ENCODE peak calls at places on chromosome X, in nine cellular contexts. One of them, this sample, is unnamed.
A peak's percentile ranks its signal among the peaks of the same experiment; 100 is the strongest.

GRCh38 chrX:31353095-31353494 is 281.3 kb upstream of the FTHL17 start:
- DNase-seq in HCT116: no peak
- DNase-seq in RWPE2: peak; percentile 28
- DNase-seq in uterus: no peak
- DNase-seq in transverse colon: no peak
- DNase-seq in CD8-positive, alpha-beta T cell: no peak
- DNase-seq in heart right ventricle: no peak
- DNase-seq in thyroid gland: no peak
- DNase-seq in right atrium auricular region: no peak
- DNase-seq in this sample: no peak

GRCh38 chrX:149199734-149200133 is 305.4 kb downstream of the IDS start:
- DNase-seq in HCT116: no peak
- DNase-seq in RWPE2: no peak
- DNase-seq in uterus: no peak
- DNase-seq in transverse colon: no peak
- DNase-seq in CD8-positive, alpha-beta T cell: no peak
- DNase-seq in heart right ventricle: no peak
- DNase-seq in thyroid gland: no peak
- DNase-seq in right atrium auricular region: no peak
- DNase-seq in this sample: no peak

GRCh38 chrX:110159235-110159634 is 156.3 kb downstream of the TMEM164 start:
- DNase-seq in HCT116: no peak
- DNase-seq in RWPE2: no peak
- DNase-seq in uterus: no peak
- DNase-seq in transverse colon: no peak
- DNase-seq in CD8-positive, alpha-beta T cell: no peak
- DNase-seq in heart right ventricle: no peak
- DNase-seq in thyroid gland: no peak
- DNase-seq in right atrium auricular region: no peak
- DNase-seq in this sample: no peak

GRCh38 chrX:125765347-125765746 is 400.7 kb downstream of the DCAF12L2 start:
- DNase-seq in HCT116: no peak
- DNase-seq in RWPE2: no peak
- DNase-seq in uterus: no peak
- DNase-seq in transverse colon: no peak
- DNase-seq in CD8-positive, alpha-beta T cell: no peak
- DNase-seq in heart right ventricle: no peak
- DNase-seq in thyroid gland: no peak
- DNase-seq in right atrium auricular region: no peak
- DNase-seq in this sample: no peak

GRCh38 chrX:123340691-123341090 is 156.6 kb downstream of the GRIA3 start:
- DNase-seq in HCT116: no peak
- DNase-seq in RWPE2: no peak
- DNase-seq in uterus: no peak
- DNase-seq in transverse colon: no peak
- DNase-seq in CD8-positive, alpha-beta T cell: no peak
- DNase-seq in heart right ventricle: no peak
- DNase-seq in thyroid gland: no peak
- DNase-seq in right atrium auricular region: no peak
- DNase-seq in this sample: no peak

GRCh38 chrX:37455381-37455780 is 106.2 kb downstream of the PRRG1 start:
- DNase-seq in HCT116: no peak
- DNase-seq in RWPE2: no peak
- DNase-seq in uterus: no peak
- DNase-seq in transverse colon: no peak
- DNase-seq in CD8-positive, alpha-beta T cell: no peak
- DNase-seq in heart right ventricle: no peak
- DNase-seq in thyroid gland: no peak
- DNase-seq in right atrium auricular region: no peak
- DNase-seq in this sample: no peak

GRCh38 chrX:78514852-78515251 is 144.3 kb downstream of the RTL3 start:
- DNase-seq in HCT116: no peak
- DNase-seq in RWPE2: no peak
- DNase-seq in uterus: no peak
- DNase-seq in transverse colon: no peak
- DNase-seq in CD8-positive, alpha-beta T cell: no peak
- DNase-seq in heart right ventricle: no peak
- DNase-seq in thyroid gland: no peak
- DNase-seq in right atrium auricular region: no peak
- DNase-seq in this sample: no peak

GRCh38 chrX:49276671-49277519 is 7.3 kb downstream of the PPP1R3F start:
- DNase-seq in HCT116: no peak
- DNase-seq in RWPE2: no peak
- DNase-seq in uterus: peak; percentile 8
- DNase-seq in transverse colon: no peak
- DNase-seq in CD8-positive, alpha-beta T cell: no peak
- DNase-seq in heart right ventricle: no peak
- DNase-seq in thyroid gland: peak; percentile 85
- DNase-seq in right atrium auricular region: no peak
- DNase-seq in this sample: peak; percentile 32

GRCh38 chrX:45851434-45851991 is 650.8 kb upstream of the DIPK2B start:
- DNase-seq in HCT116: peak; percentile 49
- DNase-seq in RWPE2: peak; percentile 57
- DNase-seq in uterus: peak; percentile 19
- DNase-seq in transverse colon: peak; percentile 27
- DNase-seq in CD8-positive, alpha-beta T cell: peak; percentile 28
- DNase-seq in heart right ventricle: peak; percentile 2
- DNase-seq in thyroid gland: peak; percentile 16
- DNase-seq in right atrium auricular region: no peak
- DNase-seq in this sample: peak; percentile 38

GRCh38 chrX:134236690-134237362 is at the start of gene CCDC160:
- DNase-seq in HCT116: peak; percentile 2
- DNase-seq in RWPE2: no peak
- DNase-seq in uterus: peak; percentile 20
- DNase-seq in transverse colon: peak; percentile 30
- DNase-seq in CD8-positive, alpha-beta T cell: peak; percentile 10
- DNase-seq in heart right ventricle: peak; percentile 28
- DNase-seq in thyroid gland: peak; percentile 56
- DNase-seq in right atrium auricular region: no peak
- DNase-seq in this sample: peak; percentile 73

GRCh38 chrX:86016189-86016588 is 31.2 kb downstream of the CHM start:
- DNase-seq in HCT116: no peak
- DNase-seq in RWPE2: no peak
- DNase-seq in uterus: no peak
- DNase-seq in transverse colon: no peak
- DNase-seq in CD8-positive, alpha-beta T cell: no peak
- DNase-seq in heart right ventricle: no peak
- DNase-seq in thyroid gland: no peak
- DNase-seq in right atrium auricular region: no peak
- DNase-seq in this sample: no peak

GRCh38 chrX:75131973-75132627 is 24.0 kb downstream of the ABCB7 start:
- DNase-seq in HCT116: no peak
- DNase-seq in RWPE2: no peak
- DNase-seq in uterus: no peak
- DNase-seq in transverse colon: no peak
- DNase-seq in CD8-positive, alpha-beta T cell: no peak
- DNase-seq in heart right ventricle: no peak
- DNase-seq in thyroid gland: no peak
- DNase-seq in right atrium auricular region: no peak
- DNase-seq in this sample: no peak
- H3K27me3 ChIP-seq in HCT116: no peaks in the 10 kb centered on the region
- H3K27me3 ChIP-seq in RWPE2: no peaks in the 10 kb centered on the region
- H3K27me3 ChIP-seq in uterus: no peaks in the 10 kb centered on the region
- H3K27me3 ChIP-seq in transverse colon: no peaks in the 10 kb centered on the region
- H3K27me3 ChIP-seq in CD8-positive, alpha-beta T cell: no peaks in the 10 kb centered on the region
- H3K27me3 ChIP-seq in heart right ventricle: no peaks in the 10 kb centered on the region
- H3K27me3 ChIP-seq in thyroid gland: no peaks in the 10 kb centered on the region
- H3K27me3 ChIP-seq in right atrium auricular region: no peaks in the 10 kb centered on the region
- H3K27me3 ChIP-seq in this sample: no peaks in the 10 kb centered on the region

GRCh38 chrX:72604705-72605104 is 32.1 kb upstream of the HDAC8 start:
- DNase-seq in HCT116: no peak
- DNase-seq in RWPE2: no peak
- DNase-seq in uterus: no peak
- DNase-seq in transverse colon: no peak
- DNase-seq in CD8-positive, alpha-beta T cell: no peak
- DNase-seq in heart right ventricle: no peak
- DNase-seq in thyroid gland: no peak
- DNase-seq in right atrium auricular region: no peak
- DNase-seq in this sample: no peak

GRCh38 chrX:72604112-72604511 is 31.5 kb upstream of the HDAC8 start:
- DNase-seq in HCT116: no peak
- DNase-seq in RWPE2: no peak
- DNase-seq in uterus: no peak
- DNase-seq in transverse colon: no peak
- DNase-seq in CD8-positive, alpha-beta T cell: no peak
- DNase-seq in heart right ventricle: no peak
- DNase-seq in thyroid gland: no peak
- DNase-seq in right atrium auricular region: no peak
- DNase-seq in this sample: no peak

GRCh38 chrX:72609313-72609712 is 36.7 kb upstream of the HDAC8 start:
- DNase-seq in HCT116: no peak
- DNase-seq in RWPE2: no peak
- DNase-seq in uterus: no peak
- DNase-seq in transverse colon: no peak
- DNase-seq in CD8-positive, alpha-beta T cell: no peak
- DNase-seq in heart right ventricle: no peak
- DNase-seq in thyroid gland: no peak
- DNase-seq in right atrium auricular region: no peak
- DNase-seq in this sample: no peak
- TF ChIP-seq CTCF in HCT116: peak; percentile 19
- TF ChIP-seq CTCF in RWPE2: peak; percentile 42
- TF ChIP-seq CTCF in uterus: no peak
- TF ChIP-seq CTCF in transverse colon: peak; percentile 11
- TF ChIP-seq CTCF in CD8-positive, alpha-beta T cell: no peak
- TF ChIP-seq CTCF in heart right ventricle: no peak
- TF ChIP-seq CTCF in thyroid gland: no peak
- TF ChIP-seq CTCF in right atrium auricular region: no peak
- TF ChIP-seq CTCF in this sample: no peak

GRCh38 chrX:119758682-119759332 is 419 bp downstream of the SOWAHD start:
- DNase-seq in HCT116: no peak
- DNase-seq in RWPE2: no peak
- DNase-seq in uterus: no peak
- DNase-seq in transverse colon: peak; percentile 65
- DNase-seq in CD8-positive, alpha-beta T cell: peak; percentile 25
- DNase-seq in heart right ventricle: no peak
- DNase-seq in thyroid gland: peak; percentile 16
- DNase-seq in right atrium auricular region: no peak
- DNase-seq in this sample: peak; percentile 43
- H3K4me3 ChIP-seq in HCT116: peak overlapping the region; percentile 45
- H3K4me3 ChIP-seq in RWPE2: peak overlapping the region; percentile 43
- H3K4me3 ChIP-seq in uterus: peak overlapping the region; percentile 13
- H3K4me3 ChIP-seq in transverse colon: peak overlapping the region; percentile 7
- H3K4me3 ChIP-seq in CD8-positive, alpha-beta T cell: peak overlapping the region; percentile 52
- H3K4me3 ChIP-seq in heart right ventricle: peak overlapping the region; percentile 14
- H3K4me3 ChIP-seq in thyroid gland: peak overlapping the region; percentile 13
- H3K4me3 ChIP-seq in right atrium auricular region: peak overlapping the region; percentile 51
- H3K4me3 ChIP-seq in this sample: peak overlapping the region; percentile 53

GRCh38 chrX:1464282-1465131 is 11.8 kb upstream of the ASMTL start:
- DNase-seq in HCT116: no peak
- DNase-seq in RWPE2: peak; percentile 49
- DNase-seq in uterus: no peak
- DNase-seq in transverse colon: no peak
- DNase-seq in CD8-positive, alpha-beta T cell: peak; percentile 45
- DNase-seq in heart right ventricle: peak; percentile 3
- DNase-seq in thyroid gland: no peak
- DNase-seq in right atrium auricular region: peak; percentile 48
- DNase-seq in this sample: peak; percentile 17

GRCh38 chrX:1466232-1466661 is 13.5 kb upstream of the ASMTL start:
- DNase-seq in HCT116: no peak
- DNase-seq in RWPE2: no peak
- DNase-seq in uterus: no peak
- DNase-seq in transverse colon: no peak
- DNase-seq in CD8-positive, alpha-beta T cell: peak; percentile 10
- DNase-seq in heart right ventricle: peak; percentile 2
- DNase-seq in thyroid gland: no peak
- DNase-seq in right atrium auricular region: peak; percentile 32
- DNase-seq in this sample: peak; percentile 24

GRCh38 chrX:1465261-1466231 is 12.8 kb upstream of the ASMTL start:
- DNase-seq in HCT116: no peak
- DNase-seq in RWPE2: no peak
- DNase-seq in uterus: no peak
- DNase-seq in transverse colon: no peak
- DNase-seq in CD8-positive, alpha-beta T cell: peak; percentile 10
- DNase-seq in heart right ventricle: peak; percentile 2
- DNase-seq in thyroid gland: no peak
- DNase-seq in right atrium auricular region: peak; percentile 32
- DNase-seq in this sample: peak; percentile 17

GRCh38 chrX:1466971-1467561 is 14.4 kb upstream of the ASMTL start:
- DNase-seq in HCT116: no peak
- DNase-seq in RWPE2: peak; percentile 52
- DNase-seq in uterus: no peak
- DNase-seq in transverse colon: peak; percentile 69
- DNase-seq in CD8-positive, alpha-beta T cell: peak; percentile 53
- DNase-seq in heart right ventricle: peak; percentile 7
- DNase-seq in thyroid gland: no peak
- DNase-seq in right atrium auricular region: peak; percentile 57
- DNase-seq in this sample: peak; percentile 38

GRCh38 chrX:1468250-1468772 is 15.6 kb upstream of the ASMTL start:
- DNase-seq in HCT116: no peak
- DNase-seq in RWPE2: no peak
- DNase-seq in uterus: no peak
- DNase-seq in transverse colon: peak; percentile 71
- DNase-seq in CD8-positive, alpha-beta T cell: peak; percentile 80
- DNase-seq in heart right ventricle: peak; percentile 3
- DNase-seq in thyroid gland: no peak
- DNase-seq in right atrium auricular region: peak; percentile 57
- DNase-seq in this sample: peak; percentile 50
- H3K27me3 ChIP-seq in HCT116: no peaks in the 10 kb centered on the region
- H3K27me3 ChIP-seq in RWPE2: peaks cover 48% of the 10 kb centered on the region
- H3K27me3 ChIP-seq in uterus: no peaks in the 10 kb centered on the region
- H3K27me3 ChIP-seq in transverse colon: peaks cover 7% of the 10 kb centered on the region
- H3K27me3 ChIP-seq in CD8-positive, alpha-beta T cell: no peaks in the 10 kb centered on the region
- H3K27me3 ChIP-seq in heart right ventricle: no peaks in the 10 kb centered on the region
- H3K27me3 ChIP-seq in thyroid gland: peaks cover 7% of the 10 kb centered on the region
- H3K27me3 ChIP-seq in right atrium auricular region: peaks cover 4% of the 10 kb centered on the region
- H3K27me3 ChIP-seq in this sample: no peaks in the 10 kb centered on the region

GRCh38 chrX:68710870-68711576 is 63.6 kb downstream of the STARD8 start:
- DNase-seq in HCT116: peak; percentile 32
- DNase-seq in RWPE2: no peak
- DNase-seq in uterus: peak; percentile 28
- DNase-seq in transverse colon: no peak
- DNase-seq in CD8-positive, alpha-beta T cell: no peak
- DNase-seq in heart right ventricle: no peak
- DNase-seq in thyroid gland: peak; percentile 30
- DNase-seq in right atrium auricular region: no peak
- DNase-seq in this sample: peak; percentile 52
- TF ChIP-seq CTCF in HCT116: peak; percentile 55
- TF ChIP-seq CTCF in RWPE2: peak; percentile 31
- TF ChIP-seq CTCF in uterus: peak; percentile 51
- TF ChIP-seq CTCF in transverse colon: peak; percentile 38
- TF ChIP-seq CTCF in CD8-positive, alpha-beta T cell: no peak
- TF ChIP-seq CTCF in heart right ventricle: no peak
- TF ChIP-seq CTCF in thyroid gland: peak; percentile 49
- TF ChIP-seq CTCF in right atrium auricular region: peak; percentile 23
- TF ChIP-seq CTCF in this sample: peak; percentile 37

DNA sequence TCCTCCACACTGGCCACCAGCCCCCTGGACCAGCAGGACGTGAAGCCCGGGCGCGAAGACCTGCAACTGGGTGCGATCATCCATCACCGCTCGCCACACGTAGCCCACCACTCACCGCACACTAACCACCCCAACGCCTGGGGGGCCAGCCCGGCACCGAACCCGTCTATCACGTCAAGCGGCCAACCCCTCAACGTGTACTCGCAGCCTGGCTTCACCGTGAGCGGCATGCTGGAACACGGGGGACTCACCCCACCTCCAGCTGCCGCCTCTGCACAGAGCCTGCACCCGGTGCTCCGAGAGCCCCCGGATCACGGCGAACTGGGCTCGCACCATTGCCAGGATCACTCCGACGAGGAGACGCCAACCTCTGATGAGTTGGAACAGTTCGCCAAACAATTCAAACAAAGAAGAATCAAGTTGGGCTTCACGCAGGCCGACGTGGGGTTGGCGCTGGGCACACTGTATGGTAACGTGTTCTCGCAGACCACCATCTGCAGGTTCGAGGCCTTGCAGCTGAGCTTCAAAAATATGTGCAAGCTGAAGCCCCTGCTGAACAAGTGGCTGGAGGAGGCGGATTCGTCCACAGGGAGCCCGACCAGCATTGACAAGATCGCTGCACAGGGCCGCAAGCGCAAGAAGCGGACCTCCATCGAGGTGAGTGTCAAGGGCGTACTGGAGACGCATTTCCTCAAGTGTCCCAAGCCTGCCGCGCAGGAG is 596 bp downstream of the POU3F4 start:
- DNase-seq in HCT116: no peak
- DNase-seq in RWPE2: no peak
- DNase-seq in uterus: no peak
- DNase-seq in transverse colon: no peak
- DNase-seq in CD8-positive, alpha-beta T cell: no peak
- DNase-seq in heart right ventricle: no peak
- DNase-seq in thyroid gland: no peak
- DNase-seq in right atrium auricular region: no peak
- DNase-seq in this sample: no peak
- H3K4me3 ChIP-seq in HCT116: no peak overlapping the region
- H3K4me3 ChIP-seq in RWPE2: no peak overlapping the region
- H3K4me3 ChIP-seq in uterus: no peak overlapping the region
- H3K4me3 ChIP-seq in transverse colon: no peak overlapping the region
- H3K4me3 ChIP-seq in CD8-positive, alpha-beta T cell: no peak overlapping the region
- H3K4me3 ChIP-seq in heart right ventricle: no peak overlapping the region
- H3K4me3 ChIP-seq in thyroid gland: no peak overlapping the region
- H3K4me3 ChIP-seq in right atrium auricular region: no peak overlapping the region
- H3K4me3 ChIP-seq in this sample: no peak overlapping the region